ENCODE peak calls at places on chromosomes 13 and 19, in nine cellular contexts. One of them, this sample, is unnamed.

GRCh38 chr19:18859676-18860301 is 28.0 kb downstream of the UPF1 start:
- DNase-seq in neuronal stem cell: no peak
- DNase-seq in A549: no peak
- DNase-seq in PC-3: no peak
- DNase-seq in PC-9: no peak
- DNase-seq in H9: no peak
- DNase-seq in GM23338: no peak
- DNase-seq in H1: no peak
- DNase-seq in HCT116: no peak
- DNase-seq in this sample: no peak

GRCh38 chr19:2294377-2295335 is 12.7 kb upstream of the PEAK3 start:
- DNase-seq in neuronal stem cell: no peak
- DNase-seq in A549: no peak
- DNase-seq in PC-3: no peak
- DNase-seq in PC-9: no peak
- DNase-seq in H9: no peak
- DNase-seq in GM23338: no peak
- DNase-seq in H1: no peak
- DNase-seq in HCT116: no peak
- DNase-seq in this sample: no peak

GRCh38 chr19:14248578-14249011 is 42.6 kb upstream of the ADGRL1 start:
- DNase-seq in neuronal stem cell: peak; percentile 87
- DNase-seq in A549: peak; percentile 22
- DNase-seq in PC-3: peak; percentile 43
- DNase-seq in PC-9: peak; percentile 29
- DNase-seq in H9: peak; percentile 95
- DNase-seq in GM23338: peak; percentile 95
- DNase-seq in H1: no peak
- DNase-seq in HCT116: no peak
- DNase-seq in this sample: no peak

GRCh38 chr13:72150502-72150901 is 283.5 kb upstream of the DACH1 start:
- DNase-seq in neuronal stem cell: no peak
- DNase-seq in A549: no peak
- DNase-seq in PC-3: no peak
- DNase-seq in PC-9: no peak
- DNase-seq in H9: no peak
- DNase-seq in GM23338: peak; percentile 15
- DNase-seq in H1: no peak
- DNase-seq in HCT116: no peak
- DNase-seq in this sample: no peak

GRCh38 chr13:77507931-77508776 is 27.4 kb upstream of the SCEL start:
- DNase-seq in neuronal stem cell: no peak
- DNase-seq in A549: peak; percentile 38
- DNase-seq in PC-3: peak; percentile 92
- DNase-seq in PC-9: peak; percentile 70
- DNase-seq in H9: no peak
- DNase-seq in GM23338: no peak
- DNase-seq in H1: no peak
- DNase-seq in HCT116: peak; percentile 42
- DNase-seq in this sample: no peak

GRCh38 chr13:28337196-28338045 is 157.5 kb downstream of the FLT1 start:
- DNase-seq in neuronal stem cell: no peak
- DNase-seq in A549: no peak
- DNase-seq in PC-3: peak; percentile 54
- DNase-seq in PC-9: no peak
- DNase-seq in H9: no peak
- DNase-seq in GM23338: no peak
- DNase-seq in H1: no peak
- DNase-seq in HCT116: no peak
- DNase-seq in this sample: no peak

GRCh38 chr19:55600336-55601028 is 394 bp downstream of the ZNF524 start:
- DNase-seq in neuronal stem cell: peak; percentile 91
- DNase-seq in A549: no peak
- DNase-seq in PC-3: no peak
- DNase-seq in PC-9: no peak
- DNase-seq in H9: no peak
- DNase-seq in GM23338: peak; percentile 94
- DNase-seq in H1: peak; percentile 89
- DNase-seq in HCT116: no peak
- DNase-seq in this sample: peak; percentile 94

GRCh38 chr19:3370728-3371591 is 4.6 kb downstream of the NFIC start:
- DNase-seq in neuronal stem cell: no peak
- DNase-seq in A549: no peak
- DNase-seq in PC-3: no peak
- DNase-seq in PC-9: no peak
- DNase-seq in H9: no peak
- DNase-seq in GM23338: no peak
- DNase-seq in H1: no peak
- DNase-seq in HCT116: no peak
- DNase-seq in this sample: no peak

GRCh38 chr13:98228661-98229349 is 51.7 kb upstream of the RNF113B start:
- DNase-seq in neuronal stem cell: no peak
- DNase-seq in A549: no peak
- DNase-seq in PC-3: peak; percentile 38
- DNase-seq in PC-9: no peak
- DNase-seq in H9: no peak
- DNase-seq in GM23338: no peak
- DNase-seq in H1: no peak
- DNase-seq in HCT116: no peak
- DNase-seq in this sample: no peak

GRCh38 chr19:29287061-29287460 is 74.1 kb upstream of the UQCRFS1 start:
- DNase-seq in neuronal stem cell: no peak
- DNase-seq in A549: no peak
- DNase-seq in PC-3: no peak
- DNase-seq in PC-9: no peak
- DNase-seq in H9: no peak
- DNase-seq in GM23338: no peak
- DNase-seq in H1: no peak
- DNase-seq in HCT116: no peak
- DNase-seq in this sample: no peak

GRCh38 chr19:2332341-2333026 is 4.0 kb downstream of the SPPL2B start:
- DNase-seq in neuronal stem cell: no peak
- DNase-seq in A549: no peak
- DNase-seq in PC-3: no peak
- DNase-seq in PC-9: no peak
- DNase-seq in H9: no peak
- DNase-seq in GM23338: no peak
- DNase-seq in H1: no peak
- DNase-seq in HCT116: no peak
- DNase-seq in this sample: peak; percentile 88

GRCh38 chr13:62767473-62767872 is 1351.8 kb upstream of the PCDH20 start:
- DNase-seq in neuronal stem cell: no peak
- DNase-seq in A549: no peak
- DNase-seq in PC-3: no peak
- DNase-seq in PC-9: no peak
- DNase-seq in H9: no peak
- DNase-seq in GM23338: no peak
- DNase-seq in H1: no peak
- DNase-seq in HCT116: no peak
- DNase-seq in this sample: no peak

GRCh38 chr13:99281811-99282263 is 23.7 kb upstream of the GPR18 start:
- DNase-seq in neuronal stem cell: no peak
- DNase-seq in A549: no peak
- DNase-seq in PC-3: no peak
- DNase-seq in PC-9: no peak
- DNase-seq in H9: no peak
- DNase-seq in GM23338: no peak
- DNase-seq in H1: no peak
- DNase-seq in HCT116: no peak
- DNase-seq in this sample: no peak

GRCh38 chr13:99280166-99280565 is 22.0 kb upstream of the GPR18 start:
- DNase-seq in neuronal stem cell: no peak
- DNase-seq in A549: no peak
- DNase-seq in PC-3: no peak
- DNase-seq in PC-9: no peak
- DNase-seq in H9: no peak
- DNase-seq in GM23338: no peak
- DNase-seq in H1: no peak
- DNase-seq in HCT116: no peak
- DNase-seq in this sample: no peak

GRCh38 chr13:99278843-99279242 is 20.7 kb upstream of the GPR18 start:
- DNase-seq in neuronal stem cell: no peak
- DNase-seq in A549: no peak
- DNase-seq in PC-3: no peak
- DNase-seq in PC-9: no peak
- DNase-seq in H9: no peak
- DNase-seq in GM23338: no peak
- DNase-seq in H1: no peak
- DNase-seq in HCT116: no peak
- DNase-seq in this sample: no peak

GRCh38 chr13:99285432-99286182 is 21.6 kb downstream of the GPR183 start:
- DNase-seq in neuronal stem cell: no peak
- DNase-seq in A549: no peak
- DNase-seq in PC-3: no peak
- DNase-seq in PC-9: no peak
- DNase-seq in H9: no peak
- DNase-seq in GM23338: no peak
- DNase-seq in H1: no peak
- DNase-seq in HCT116: no peak
- DNase-seq in this sample: no peak

GRCh38 chr13:99282264-99283231 is 24.4 kb upstream of the GPR18 start:
- DNase-seq in neuronal stem cell: no peak
- DNase-seq in A549: no peak
- DNase-seq in PC-3: no peak
- DNase-seq in PC-9: no peak
- DNase-seq in H9: no peak
- DNase-seq in GM23338: no peak
- DNase-seq in H1: no peak
- DNase-seq in HCT116: no peak
- DNase-seq in this sample: no peak
- H3K27ac ChIP-seq in neuronal stem cell: no peak overlapping the region
- H3K27ac ChIP-seq in A549: no peak overlapping the region
- H3K27ac ChIP-seq in PC-3: no peak overlapping the region
- H3K27ac ChIP-seq in PC-9: no peak overlapping the region
- H3K27ac ChIP-seq in H9: no peak overlapping the region
- H3K27ac ChIP-seq in GM23338: no peak overlapping the region
- H3K27ac ChIP-seq in H1: no peak overlapping the region
- H3K27ac ChIP-seq in HCT116: no peak overlapping the region
- H3K27ac ChIP-seq in this sample: no peak overlapping the region

DNA sequence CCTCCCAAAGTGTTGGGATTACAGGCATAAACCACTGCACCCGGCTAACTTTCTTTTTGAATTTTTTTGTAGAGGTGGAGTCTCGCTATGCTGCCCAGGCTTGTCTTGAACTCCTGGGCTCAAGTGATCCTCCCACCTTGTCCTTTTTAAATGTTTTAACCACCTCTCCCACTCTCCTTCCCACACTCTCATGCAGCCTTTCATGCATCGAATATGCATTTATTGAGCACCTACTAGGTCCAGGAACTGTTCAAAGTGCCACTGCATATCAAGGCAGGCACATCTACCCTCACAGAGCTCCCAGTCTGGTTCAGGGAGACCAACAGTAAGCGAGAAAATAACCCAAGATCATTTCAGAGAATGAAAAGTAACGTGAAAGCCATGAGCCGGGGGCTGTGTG is 1.2 kb downstream of the TICAM1 start:
- DNase-seq in neuronal stem cell: no peak
- DNase-seq in A549: no peak
- DNase-seq in PC-3: no peak
- DNase-seq in PC-9: no peak
- DNase-seq in H9: no peak
- DNase-seq in GM23338: no peak
- DNase-seq in H1: no peak
- DNase-seq in HCT116: no peak
- DNase-seq in this sample: no peak
- H3K4me2 ChIP-seq in neuronal stem cell: no peak overlapping the region
- H3K4me2 ChIP-seq in A549: peak overlapping the region; percentile 88
- H3K4me2 ChIP-seq in PC-3: peak overlapping the region; percentile 94
- H3K4me2 ChIP-seq in PC-9: peak overlapping the region; percentile 87
- H3K4me2 ChIP-seq in H9: no peak overlapping the region
- H3K4me2 ChIP-seq in GM23338: no peak overlapping the region
- H3K4me2 ChIP-seq in H1: no peak overlapping the region
- H3K4me2 ChIP-seq in HCT116: peak overlapping the region; percentile 99
- H3K4me2 ChIP-seq in this sample: peak overlapping the region; percentile 69

GRCh38 chr19:46745030-46745429 is 827 bp upstream of the FKRP start:
- DNase-seq in neuronal stem cell: no peak
- DNase-seq in A549: no peak
- DNase-seq in PC-3: no peak
- DNase-seq in PC-9: no peak
- DNase-seq in H9: no peak
- DNase-seq in GM23338: no peak
- DNase-seq in H1: no peak
- DNase-seq in HCT116: no peak
- DNase-seq in this sample: no peak

GRCh38 chr19:46737761-46738171 is 8.1 kb upstream of the FKRP start:
- DNase-seq in neuronal stem cell: no peak
- DNase-seq in A549: no peak
- DNase-seq in PC-3: no peak
- DNase-seq in PC-9: no peak
- DNase-seq in H9: no peak
- DNase-seq in GM23338: no peak
- DNase-seq in H1: no peak
- DNase-seq in HCT116: no peak
- DNase-seq in this sample: no peak

GRCh38 chr19:46744005-46744691 is 1.7 kb upstream of the FKRP start:
- DNase-seq in neuronal stem cell: no peak
- DNase-seq in A549: no peak
- DNase-seq in PC-3: no peak
- DNase-seq in PC-9: no peak
- DNase-seq in H9: no peak
- DNase-seq in GM23338: no peak
- DNase-seq in H1: no peak
- DNase-seq in HCT116: no peak
- DNase-seq in this sample: no peak

GRCh38 chr19:46739290-46739771 is 6.5 kb upstream of the FKRP start:
- DNase-seq in neuronal stem cell: no peak
- DNase-seq in A549: no peak
- DNase-seq in PC-3: no peak
- DNase-seq in PC-9: no peak
- DNase-seq in H9: no peak
- DNase-seq in GM23338: no peak
- DNase-seq in H1: no peak
- DNase-seq in HCT116: no peak
- DNase-seq in this sample: no peak

DNA sequence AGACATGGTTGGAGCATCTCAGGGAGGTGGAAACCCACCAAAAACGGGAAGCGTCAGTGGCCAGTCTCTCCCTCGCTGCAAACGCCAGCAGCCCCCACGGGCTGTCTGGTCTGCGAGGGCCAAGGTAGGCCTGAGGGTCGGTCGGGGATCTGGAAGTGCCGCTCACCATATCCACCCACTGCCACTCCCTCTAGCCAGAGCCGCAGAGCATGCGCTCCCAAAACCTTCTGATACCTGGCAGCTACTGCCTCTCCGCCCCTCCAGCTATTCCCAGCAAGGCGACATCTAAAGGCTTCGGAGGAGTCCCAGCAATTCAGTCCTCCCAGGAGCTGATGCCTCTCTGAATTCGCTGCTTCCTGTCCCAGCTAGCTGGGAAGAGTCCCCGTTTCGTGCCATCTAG is 4.4 kb upstream of the FKRP start:
- DNase-seq in neuronal stem cell: no peak
- DNase-seq in A549: no peak
- DNase-seq in PC-3: no peak
- DNase-seq in PC-9: no peak
- DNase-seq in H9: no peak
- DNase-seq in GM23338: peak; percentile 32
- DNase-seq in H1: no peak
- DNase-seq in HCT116: no peak
- DNase-seq in this sample: no peak
- H3K4me1 ChIP-seq in neuronal stem cell: peaks cover 11% of the 10 kb centered on the region
- H3K4me1 ChIP-seq in A549: peaks cover 12% of the 10 kb centered on the region
- H3K4me1 ChIP-seq in PC-3: peaks cover 9% of the 10 kb centered on the region
- H3K4me1 ChIP-seq in PC-9: peaks cover 11% of the 10 kb centered on the region
- H3K4me1 ChIP-seq in H9: peaks cover 3% of the 10 kb centered on the region
- H3K4me1 ChIP-seq in GM23338: peaks cover 7% of the 10 kb centered on the region
- H3K4me1 ChIP-seq in H1: peaks cover 14% of the 10 kb centered on the region
- H3K4me1 ChIP-seq in HCT116: peaks cover 5% of the 10 kb centered on the region
- H3K4me1 ChIP-seq in this sample: peaks cover 33% of the 10 kb centered on the region

GRCh38 chr13:110135977-110136597 is 170.9 kb downstream of the COL4A1 start:
- DNase-seq in neuronal stem cell: no peak
- DNase-seq in A549: no peak
- DNase-seq in PC-3: no peak
- DNase-seq in PC-9: no peak
- DNase-seq in H9: no peak
- DNase-seq in GM23338: no peak
- DNase-seq in H1: no peak
- DNase-seq in HCT116: no peak
- DNase-seq in this sample: no peak
- H3K27ac ChIP-seq in neuronal stem cell: peak overlapping the region; percentile 88
- H3K27ac ChIP-seq in A549: peak overlapping the region; percentile 84
- H3K27ac ChIP-seq in PC-3: no peak overlapping the region
- H3K27ac ChIP-seq in PC-9: peak overlapping the region; percentile 95
- H3K27ac ChIP-seq in H9: no peak overlapping the region
- H3K27ac ChIP-seq in GM23338: no peak overlapping the region
- H3K27ac ChIP-seq in H1: no peak overlapping the region
- H3K27ac ChIP-seq in HCT116: no peak overlapping the region
- H3K27ac ChIP-seq in this sample: no peak overlapping the region

This sample was measured in DND-41.